ENCODE peak calls at places on chromosome 6, in eight cellular contexts. X is GM10248; Q is right lobe of liver; H is esophagus muscularis mucosa; U is OCI-LY7; G is neural progenitor cell; W is CD8-positive, alpha-beta T cell; Z is AG04449. C is an unnamed sample.

GRCh38 chr6:169961772-169962561 is 210.5 kb downstream of the ERMARD start:
- DNase-seq in X (no peak), Q (no peak), H (no peak), U (no peak), G (peak), W (peak), Z (no peak), C (no peak)

GRCh38 chr6:7311171-7311570 is 1.8 kb downstream of the SSR1 start:
- DNase-seq in X (no peak), Q (no peak), H (no peak), U (no peak), G (no peak), W (no peak), Z (no peak), C (no peak)

GRCh38 chr6:48893048-48893447 is 570.0 kb downstream of the MMUT start:
- DNase-seq in X (no peak), Q (no peak), H (no peak), U (no peak), G (no peak), W (no peak), Z (no peak), C (no peak)

GRCh38 chr6:159595173-159595572 is 97.9 kb downstream of the SOD2 start:
- DNase-seq in X (no peak), Q (peak), H (no peak), U (no peak), G (no peak), W (no peak), Z (no peak), C (no peak)

GRCh38 chr6:151147118-151147832 is 92.5 kb upstream of the AKAP12 start:
- DNase-seq in X (no peak), Q (no peak), H (no peak), U (no peak), G (no peak), W (no peak), Z (no peak), C (no peak)

GRCh38 chr6:53347250-53347920 is 1.4 kb downstream of the ELOVL5 start:
- DNase-seq in X (peak), Q (no peak), H (no peak), U (peak), G (no peak), W (peak), Z (no peak), C (peak)

GRCh38 chr6:130620338-130620781 is 206.8 kb upstream of the SMLR1 start:
- DNase-seq in X (no peak), Q (no peak), H (no peak), U (no peak), G (no peak), W (no peak), Z (no peak), C (no peak)

GRCh38 chr6:100281471-100281878 is 183.2 kb downstream of the SIM1 start:
- DNase-seq in X (no peak), Q (no peak), H (no peak), U (no peak), G (peak), W (no peak), Z (no peak), C (no peak)

GRCh38 chr6:90584636-90585255 is 2.1 kb downstream of the MAP3K7 start:
- DNase-seq in X (no peak), Q (no peak), H (no peak), U (peak), G (no peak), W (no peak), Z (no peak), C (no peak)

GRCh38 chr6:142913036-142913510 is 31.9 kb downstream of the HIVEP2 start:
- DNase-seq in X (peak), Q (no peak), H (no peak), U (no peak), G (no peak), W (no peak), Z (no peak), C (peak)

GRCh38 chr6:12903246-12903645 is 186.7 kb downstream of the PHACTR1 start:
- DNase-seq in X (no peak), Q (no peak), H (no peak), U (no peak), G (no peak), W (no peak), Z (no peak), C (no peak)

GRCh38 chr6:133807531-133807930 is 81.4 kb upstream of the TCF21 start:
- DNase-seq in X (no peak), Q (no peak), H (no peak), U (no peak), G (no peak), W (no peak), Z (no peak), C (no peak)

GRCh38 chr6:45476341-45476740 is 98.6 kb upstream of the SUPT3H start:
- DNase-seq in X (no peak), Q (no peak), H (no peak), U (no peak), G (no peak), W (no peak), Z (no peak), C (no peak)

GRCh38 chr6:170080169-170080827 is 210.6 kb downstream of the DLL1 start:
- DNase-seq in X (no peak), Q (no peak), H (no peak), U (no peak), G (no peak), W (no peak), Z (no peak), C (no peak)

GRCh38 chr6:146582857-146583256 is 15.9 kb upstream of the ADGB start:
- DNase-seq in X (no peak), Q (peak), H (no peak), U (no peak), G (no peak), W (no peak), Z (no peak), C (no peak)

GRCh38 chr6:22717906-22718305 is 148.5 kb downstream of the HDGFL1 start:
- DNase-seq in X (no peak), Q (no peak), H (no peak), U (no peak), G (no peak), W (no peak), Z (no peak), C (no peak)

GRCh38 chr6:7137335-7138106 is 29.8 kb downstream of the RREB1 start:
- DNase-seq in X (no peak), Q (peak), H (no peak), U (peak), G (peak), W (peak), Z (no peak), C (peak)

GRCh38 chr6:157089258-157089657 is 234.1 kb downstream of the TMEM242 start:
- DNase-seq in X (no peak), Q (no peak), H (no peak), U (no peak), G (peak), W (no peak), Z (peak), C (no peak)

GRCh38 chr6:115514656-115515055 is 546.0 kb downstream of the FRK start:
- DNase-seq in X (no peak), Q (no peak), H (no peak), U (no peak), G (no peak), W (no peak), Z (peak), C (no peak)

GRCh38 chr6:68639826-68640505 is 4.9 kb downstream of the ADGRB3 start:
- DNase-seq in X (no peak), Q (no peak), H (no peak), U (no peak), G (no peak), W (no peak), Z (no peak), C (no peak)

GRCh38 chr6:145651988-145652387 is 83.3 kb downstream of the EPM2A start:
- DNase-seq in X (no peak), Q (no peak), H (no peak), U (no peak), G (no peak), W (no peak), Z (no peak), C (no peak)

GRCh38 chr6:163741342-163741741 is 326.8 kb downstream of the QKI start:
- DNase-seq in X (no peak), Q (no peak), H (no peak), U (no peak), G (no peak), W (no peak), Z (no peak), C (no peak)

GRCh38 chr6:48626421-48626820 is 515.4 kb upstream of the PTCHD4 start:
- DNase-seq in X (no peak), Q (no peak), H (no peak), U (no peak), G (no peak), W (no peak), Z (no peak), C (no peak)

GRCh38 chr6:111985202-111985731 is 68.6 kb upstream of the CCN6 start:
- DNase-seq in X (no peak), Q (no peak), H (peak), U (no peak), G (no peak), W (peak), Z (peak), C (no peak)

GRCh38 chr6:35494161-35494563 is 2.7 kb downstream of the TEAD3 start:
- DNase-seq in X (no peak), Q (no peak), H (no peak), U (no peak), G (peak), W (no peak), Z (no peak), C (no peak)

GRCh38 chr6:119467478-119468081 is 118.0 kb upstream of the MAN1A1 start:
- DNase-seq in X (no peak), Q (no peak), H (no peak), U (no peak), G (no peak), W (no peak), Z (no peak), C (no peak)

GRCh38 chr6:147081210-147081609 is 123.0 kb upstream of the STXBP5 start:
- DNase-seq in X (no peak), Q (no peak), H (no peak), U (no peak), G (no peak), W (no peak), Z (no peak), C (no peak)

GRCh38 chr6:43771858-43772570 is 2.0 kb downstream of the VEGFA start:
- DNase-seq in X (peak), Q (peak), H (no peak), U (peak), G (peak), W (peak), Z (no peak), C (peak)

GRCh38 chr6:162090734-162091133 is 636.8 kb downstream of the PRKN start:
- DNase-seq in X (no peak), Q (no peak), H (no peak), U (no peak), G (no peak), W (no peak), Z (no peak), C (no peak)

GRCh38 chr6:22112490-22112889 is 184.3 kb downstream of the PRL start:
- DNase-seq in X (no peak), Q (no peak), H (no peak), U (no peak), G (no peak), W (no peak), Z (no peak), C (no peak)

GRCh38 chr6:170174771-170175643 is 115.9 kb downstream of the DLL1 start:
- DNase-seq in X (no peak), Q (peak), H (peak), U (no peak), G (no peak), W (no peak), Z (no peak), C (no peak)

GRCh38 chr6:144394209-144394608 is 109.1 kb downstream of the UTRN start:
- DNase-seq in X (no peak), Q (no peak), H (no peak), U (no peak), G (no peak), W (no peak), Z (no peak), C (no peak)

GRCh38 chr6:4287811-4288244 is 152.5 kb upstream of the ECI2 start:
- DNase-seq in X (no peak), Q (no peak), H (peak), U (no peak), G (peak), W (no peak), Z (no peak), C (no peak)

GRCh38 chr6:86276056-86276455 is 633.4 kb upstream of the SYNCRIP start:
- DNase-seq in X (no peak), Q (no peak), H (no peak), U (no peak), G (no peak), W (no peak), Z (no peak), C (no peak)

GRCh38 chr6:37451411-37452273 is 18.6 kb downstream of the CMTR1 start:
- DNase-seq in X (no peak), Q (no peak), H (no peak), U (no peak), G (no peak), W (no peak), Z (no peak), C (no peak)

DNA sequence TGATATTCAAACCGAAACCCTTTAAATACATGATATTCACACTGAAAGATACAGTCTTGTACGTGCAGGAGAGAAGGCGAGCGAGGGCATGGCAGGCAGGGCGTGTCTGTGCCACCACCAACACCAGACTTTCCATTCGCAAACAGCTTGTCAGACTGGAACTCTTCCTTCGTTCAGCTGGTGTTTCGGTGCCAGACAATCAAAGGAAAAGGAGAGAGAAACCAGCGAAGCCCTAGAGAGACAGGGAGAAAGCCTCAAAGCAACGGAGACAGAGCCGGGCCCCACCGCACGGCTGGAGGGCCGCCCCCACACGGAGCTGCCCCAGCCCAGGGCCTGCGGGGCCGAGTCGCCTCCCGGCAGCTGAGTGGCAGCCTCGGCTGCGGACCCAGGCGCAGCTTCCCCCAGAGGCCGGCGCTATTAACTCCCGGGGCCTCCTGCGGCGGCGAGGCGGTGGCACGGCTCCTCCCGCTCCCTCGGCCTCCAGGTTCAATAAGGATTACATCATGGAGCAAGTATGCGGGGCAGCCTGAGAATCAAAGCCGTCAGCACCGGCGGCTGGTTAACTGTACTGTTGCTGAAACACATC is 32.1 kb upstream of the NR2E1 start:
- DNase-seq in X (no peak), Q (peak), H (no peak), U (no peak), G (peak), W (peak), Z (peak), C (no peak)
- TF ChIP-seq CTCF in X (no peak), Q (no peak), H (no peak), U (no peak), G (peak), W (no peak), Z (no peak), C (no peak)

GRCh38 chr6:128742900-128743299 is 140.0 kb upstream of the LAMA2 start:
- DNase-seq in X (no peak), Q (no peak), H (no peak), U (no peak), G (no peak), W (no peak), Z (no peak), C (no peak)
- TF ChIP-seq CTCF in X (no peak), Q (no peak), H (no peak), U (no peak), G (no peak), W (no peak), Z (no peak), C (no peak)

DNA sequence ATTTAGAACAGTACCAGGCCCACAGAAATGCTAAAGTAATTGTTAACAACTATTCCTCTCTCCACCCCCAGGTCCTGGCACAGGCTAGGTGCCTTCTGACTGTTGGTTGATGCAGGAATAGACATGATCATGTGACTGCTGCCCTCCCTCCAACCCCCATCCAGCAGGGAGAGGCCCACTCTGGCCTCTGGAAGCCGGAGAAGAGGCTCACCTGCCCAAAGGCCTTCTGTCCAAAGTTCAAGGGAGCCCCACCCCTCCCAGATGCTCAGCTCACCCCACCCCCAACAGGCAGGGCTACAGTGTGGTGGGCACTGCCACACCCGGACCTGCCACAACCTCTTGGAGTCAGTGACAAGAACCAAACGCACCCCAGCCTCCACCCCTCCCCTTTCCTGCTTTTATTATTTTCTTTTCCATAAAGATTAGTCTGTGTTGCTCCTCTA is 26.9 kb upstream of the FOXP4 start:
- DNase-seq in X (no peak), Q (no peak), H (no peak), U (no peak), G (no peak), W (no peak), Z (no peak), C (no peak)
- TF ChIP-seq CTCF in X (no peak), Q (no peak), H (no peak), U (no peak), G (no peak), W (no peak), Z (no peak), C (no peak)

GRCh38 chr6:26224940-26225847 is 138.0 kb downstream of the HFE start:
- DNase-seq in X (no peak), Q (no peak), H (no peak), U (no peak), G (peak), W (no peak), Z (no peak), C (no peak)
- TF ChIP-seq CTCF in X (no peak), Q (no peak), H (no peak), U (no peak), G (peak), W (no peak), Z (peak), C (no peak)

GRCh38 chr6:34195726-34196115 is 41.0 kb upstream of the HMGA1 start:
- DNase-seq in X (no peak), Q (no peak), H (no peak), U (no peak), G (no peak), W (no peak), Z (no peak), C (no peak)

GRCh38 chr6:34190504-34191122 is 44.7 kb upstream of the GRM4 start:
- DNase-seq in X (no peak), Q (no peak), H (no peak), U (no peak), G (no peak), W (no peak), Z (no peak), C (no peak)

GRCh38 chr6:34196116-34196832 is 40.4 kb upstream of the HMGA1 start:
- DNase-seq in X (peak), Q (peak), H (peak), U (peak), G (peak), W (peak), Z (peak), C (peak)

GRCh38 chr6:34196833-34197195 is 39.9 kb upstream of the HMGA1 start:
- DNase-seq in X (no peak), Q (no peak), H (no peak), U (no peak), G (no peak), W (no peak), Z (no peak), C (no peak)

GRCh38 chr6:34194770-34195169 is 41.9 kb upstream of the HMGA1 start:
- DNase-seq in X (no peak), Q (no peak), H (no peak), U (no peak), G (no peak), W (no peak), Z (no peak), C (no peak)
- TF ChIP-seq CTCF in X (no peak), Q (no peak), H (no peak), U (peak), G (peak), W (no peak), Z (no peak), C (no peak)

GRCh38 chr6:166317261-166318212 is 9.3 kb upstream of the PRR18 start:
- DNase-seq in X (no peak), Q (no peak), H (no peak), U (no peak), G (no peak), W (no peak), Z (no peak), C (no peak)

GRCh38 chr6:166314454-166314853 is 6.3 kb upstream of the PRR18 start:
- DNase-seq in X (no peak), Q (no peak), H (no peak), U (no peak), G (no peak), W (no peak), Z (no peak), C (no peak)

GRCh38 chr6:166313255-166314070 is 5.3 kb upstream of the PRR18 start:
- DNase-seq in X (peak), Q (peak), H (peak), U (peak), G (peak), W (peak), Z (no peak), C (peak)

GRCh38 chr6:166318227-166318626 is 10.0 kb upstream of the PRR18 start:
- DNase-seq in X (no peak), Q (no peak), H (no peak), U (no peak), G (no peak), W (no peak), Z (no peak), C (no peak)

GRCh38 chr6:166318649-166319600 is 10.7 kb upstream of the PRR18 start:
- DNase-seq in X (no peak), Q (no peak), H (no peak), U (no peak), G (no peak), W (no peak), Z (no peak), C (no peak)
- TF ChIP-seq CTCF in X (no peak), Q (no peak), H (no peak), U (no peak), G (no peak), W (no peak), Z (no peak), C (no peak)

GRCh38 chr6:14194483-14194882 is 76.9 kb downstream of the CD83 start:
- DNase-seq in X (no peak), Q (no peak), H (no peak), U (no peak), G (peak), W (no peak), Z (no peak), C (no peak)

GRCh38 chr6:14190596-14191224 is 73.1 kb downstream of the CD83 start:
- DNase-seq in X (no peak), Q (no peak), H (no peak), U (no peak), G (no peak), W (no peak), Z (no peak), C (no peak)

GRCh38 chr6:14189122-14189521 is 71.5 kb downstream of the CD83 start:
- DNase-seq in X (no peak), Q (no peak), H (no peak), U (no peak), G (no peak), W (no peak), Z (no peak), C (no peak)

GRCh38 chr6:14193524-14193923 is 76.0 kb downstream of the CD83 start:
- DNase-seq in X (no peak), Q (no peak), H (no peak), U (no peak), G (no peak), W (no peak), Z (no peak), C (no peak)

GRCh38 chr6:14192186-14192788 is 74.7 kb downstream of the CD83 start:
- DNase-seq in X (no peak), Q (no peak), H (no peak), U (no peak), G (no peak), W (no peak), Z (no peak), C (no peak)
- TF ChIP-seq CTCF in X (no peak), Q (no peak), H (no peak), U (peak), G (no peak), W (no peak), Z (no peak), C (no peak)

DNA sequence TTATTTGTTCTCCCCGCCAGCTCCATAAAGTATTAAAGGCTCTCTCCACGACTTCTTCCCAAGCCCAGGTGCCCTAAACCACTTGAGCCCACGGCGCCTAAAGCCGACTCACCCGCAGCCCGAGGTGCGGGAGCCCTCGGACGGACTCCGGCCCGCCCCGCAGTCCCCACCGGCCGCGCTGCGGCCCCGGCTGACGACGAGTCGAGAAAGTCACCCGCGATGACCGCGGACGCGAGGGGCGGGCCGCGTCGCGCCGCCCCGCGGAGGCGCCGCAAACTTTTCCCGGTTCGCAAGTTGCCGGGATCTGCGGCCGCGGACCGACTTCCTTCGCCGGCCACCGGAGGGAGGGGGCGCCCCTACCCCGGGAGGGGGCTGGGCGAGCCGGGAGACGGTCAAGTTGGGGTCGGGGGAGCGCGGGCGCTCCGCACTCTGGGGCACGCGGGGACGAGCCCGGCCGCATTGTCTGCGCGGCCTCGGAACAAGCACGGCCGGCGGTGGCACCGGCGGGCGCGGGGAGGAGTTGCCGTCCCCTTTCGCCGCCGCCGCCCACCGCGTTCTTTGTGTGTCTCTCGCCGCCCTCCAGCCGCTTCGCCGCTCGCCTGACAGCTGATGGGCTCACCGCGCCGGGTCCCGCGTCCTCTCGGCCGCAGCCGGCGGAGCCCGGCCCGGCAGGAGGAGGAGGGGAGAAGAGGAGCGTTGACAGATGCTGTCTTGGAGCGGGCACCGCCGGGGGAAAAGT is 131.5 kb downstream of the OGFRL1 start:
- DNase-seq in X (peak), Q (peak), H (no peak), U (no peak), G (peak), W (no peak), Z (no peak), C (peak)
- TF ChIP-seq CTCF in X (no peak), Q (peak), H (peak), U (no peak), G (peak), W (no peak), Z (peak), C (no peak)

C was measured in GM20000.